ENCODE peak calls at places on chromosomes 16 and 17, in eight cellular contexts. One of them, this sample, is unnamed.

GRCh38 chr17:29078183-29079045 is 35.5 kb downstream of the PIPOX start:
- DNase-seq in MM.1S: no peak
- DNase-seq in GM23248: peak; percentile 47
- DNase-seq in H1: no peak
- DNase-seq in mammary epithelial cell: no peak
- DNase-seq in HCT116: peak; percentile 4
- DNase-seq in endothelial cell of umbilical vein: peak; percentile 14
- DNase-seq in DND-41: no peak
- DNase-seq in this sample: peak; percentile 15

GRCh38 chr16:70586731-70587130 is 59.6 kb upstream of the IL34 start:
- DNase-seq in MM.1S: no peak
- DNase-seq in GM23248: no peak
- DNase-seq in H1: no peak
- DNase-seq in mammary epithelial cell: no peak
- DNase-seq in HCT116: no peak
- DNase-seq in endothelial cell of umbilical vein: no peak
- DNase-seq in DND-41: no peak
- DNase-seq in this sample: no peak

GRCh38 chr17:48128411-48128810 is 20.8 kb downstream of the SNX11 start:
- DNase-seq in MM.1S: no peak
- DNase-seq in GM23248: no peak
- DNase-seq in H1: no peak
- DNase-seq in mammary epithelial cell: no peak
- DNase-seq in HCT116: no peak
- DNase-seq in endothelial cell of umbilical vein: no peak
- DNase-seq in DND-41: no peak
- DNase-seq in this sample: no peak

GRCh38 chr16:15597822-15598647 is 44.9 kb downstream of the MARF1 start:
- DNase-seq in MM.1S: no peak
- DNase-seq in GM23248: no peak
- DNase-seq in H1: no peak
- DNase-seq in mammary epithelial cell: no peak
- DNase-seq in HCT116: no peak
- DNase-seq in endothelial cell of umbilical vein: no peak
- DNase-seq in DND-41: no peak
- DNase-seq in this sample: no peak

GRCh38 chr16:897701-898100 is 73.1 kb downstream of the LMF1 start:
- DNase-seq in MM.1S: no peak
- DNase-seq in GM23248: no peak
- DNase-seq in H1: no peak
- DNase-seq in mammary epithelial cell: no peak
- DNase-seq in HCT116: no peak
- DNase-seq in endothelial cell of umbilical vein: no peak
- DNase-seq in DND-41: no peak
- DNase-seq in this sample: no peak

GRCh38 chr16:67661864-67662652 is 1.3 kb downstream of the PARD6A start:
- DNase-seq in MM.1S: no peak
- DNase-seq in GM23248: no peak
- DNase-seq in H1: no peak
- DNase-seq in mammary epithelial cell: no peak
- DNase-seq in HCT116: no peak
- DNase-seq in endothelial cell of umbilical vein: no peak
- DNase-seq in DND-41: no peak
- DNase-seq in this sample: no peak

GRCh38 chr17:62892870-62893338 is 73.1 kb upstream of the TANC2 start:
- DNase-seq in MM.1S: no peak
- DNase-seq in GM23248: peak; percentile 87
- DNase-seq in H1: no peak
- DNase-seq in mammary epithelial cell: peak; percentile 98
- DNase-seq in HCT116: no peak
- DNase-seq in endothelial cell of umbilical vein: peak; percentile 83
- DNase-seq in DND-41: no peak
- DNase-seq in this sample: peak; percentile 87

GRCh38 chr17:78653382-78653781 is 76.2 kb upstream of the DNAH17 start:
- DNase-seq in MM.1S: no peak
- DNase-seq in GM23248: peak; percentile 59
- DNase-seq in H1: no peak
- DNase-seq in mammary epithelial cell: peak; percentile 20
- DNase-seq in HCT116: no peak
- DNase-seq in endothelial cell of umbilical vein: peak; percentile 16
- DNase-seq in DND-41: no peak
- DNase-seq in this sample: peak; percentile 59

GRCh38 chr17:1002412-1002753 is 5.5 kb downstream of the TIMM22 start:
- DNase-seq in MM.1S: no peak
- DNase-seq in GM23248: peak; percentile 47
- DNase-seq in H1: no peak
- DNase-seq in mammary epithelial cell: no peak
- DNase-seq in HCT116: no peak
- DNase-seq in endothelial cell of umbilical vein: no peak
- DNase-seq in DND-41: no peak
- DNase-seq in this sample: peak; percentile 27

GRCh38 chr16:73420244-73421040 is 372.5 kb upstream of the ZFHX3 start:
- DNase-seq in MM.1S: no peak
- DNase-seq in GM23248: no peak
- DNase-seq in H1: no peak
- DNase-seq in mammary epithelial cell: no peak
- DNase-seq in HCT116: no peak
- DNase-seq in endothelial cell of umbilical vein: no peak
- DNase-seq in DND-41: no peak
- DNase-seq in this sample: peak; percentile 3

GRCh38 chr16:49557070-49557446 is 183.5 kb downstream of the C16orf78 start:
- DNase-seq in MM.1S: no peak
- DNase-seq in GM23248: no peak
- DNase-seq in H1: peak; percentile 43
- DNase-seq in mammary epithelial cell: no peak
- DNase-seq in HCT116: no peak
- DNase-seq in endothelial cell of umbilical vein: no peak
- DNase-seq in DND-41: no peak
- DNase-seq in this sample: no peak

GRCh38 chr17:7634384-7634783 is 4.4 kb downstream of the SHBG start:
- DNase-seq in MM.1S: no peak
- DNase-seq in GM23248: peak; percentile 54
- DNase-seq in H1: no peak
- DNase-seq in mammary epithelial cell: no peak
- DNase-seq in HCT116: no peak
- DNase-seq in endothelial cell of umbilical vein: peak; percentile 51
- DNase-seq in DND-41: peak; percentile 37
- DNase-seq in this sample: no peak

GRCh38 chr17:1095093-1095852 is 84.5 kb downstream of the ABR start:
- DNase-seq in MM.1S: no peak
- DNase-seq in GM23248: no peak
- DNase-seq in H1: no peak
- DNase-seq in mammary epithelial cell: no peak
- DNase-seq in HCT116: no peak
- DNase-seq in endothelial cell of umbilical vein: no peak
- DNase-seq in DND-41: no peak
- DNase-seq in this sample: no peak

GRCh38 chr16:84726670-84727467 is 27.1 kb downstream of the USP10 start:
- DNase-seq in MM.1S: no peak
- DNase-seq in GM23248: no peak
- DNase-seq in H1: no peak
- DNase-seq in mammary epithelial cell: peak; percentile 19
- DNase-seq in HCT116: no peak
- DNase-seq in endothelial cell of umbilical vein: no peak
- DNase-seq in DND-41: no peak
- DNase-seq in this sample: no peak

GRCh38 chr17:49387374-49388289 is 25.6 kb upstream of the ZNF652 start:
- DNase-seq in MM.1S: peak; percentile 54
- DNase-seq in GM23248: no peak
- DNase-seq in H1: no peak
- DNase-seq in mammary epithelial cell: no peak
- DNase-seq in HCT116: no peak
- DNase-seq in endothelial cell of umbilical vein: no peak
- DNase-seq in DND-41: no peak
- DNase-seq in this sample: no peak

GRCh38 chr16:89613101-89613953 is at the start of gene DPEP1:
- DNase-seq in MM.1S: peak; percentile 13
- DNase-seq in GM23248: no peak
- DNase-seq in H1: no peak
- DNase-seq in mammary epithelial cell: no peak
- DNase-seq in HCT116: no peak
- DNase-seq in endothelial cell of umbilical vein: no peak
- DNase-seq in DND-41: peak; percentile 41
- DNase-seq in this sample: no peak

GRCh38 chr17:10652984-10653680 is 4.0 kb downstream of the MYH3 start:
- DNase-seq in MM.1S: no peak
- DNase-seq in GM23248: no peak
- DNase-seq in H1: no peak
- DNase-seq in mammary epithelial cell: no peak
- DNase-seq in HCT116: no peak
- DNase-seq in endothelial cell of umbilical vein: no peak
- DNase-seq in DND-41: no peak
- DNase-seq in this sample: no peak

GRCh38 chr16:77223184-77223583 is 24.0 kb downstream of the SYCE1L start:
- DNase-seq in MM.1S: no peak
- DNase-seq in GM23248: peak; percentile 8
- DNase-seq in H1: no peak
- DNase-seq in mammary epithelial cell: no peak
- DNase-seq in HCT116: no peak
- DNase-seq in endothelial cell of umbilical vein: no peak
- DNase-seq in DND-41: peak; percentile 16
- DNase-seq in this sample: no peak

GRCh38 chr16:73037331-73037745 is 10.6 kb downstream of the ZFHX3 start:
- DNase-seq in MM.1S: peak; percentile 72
- DNase-seq in GM23248: no peak
- DNase-seq in H1: no peak
- DNase-seq in mammary epithelial cell: no peak
- DNase-seq in HCT116: no peak
- DNase-seq in endothelial cell of umbilical vein: no peak
- DNase-seq in DND-41: no peak
- DNase-seq in this sample: no peak

GRCh38 chr16:90078594-90078895 is 1.4 kb upstream of the PRDM7 start:
- DNase-seq in MM.1S: no peak
- DNase-seq in GM23248: no peak
- DNase-seq in H1: no peak
- DNase-seq in mammary epithelial cell: no peak
- DNase-seq in HCT116: no peak
- DNase-seq in endothelial cell of umbilical vein: no peak
- DNase-seq in DND-41: no peak
- DNase-seq in this sample: no peak

GRCh38 chr17:81056352-81056751 is 21.4 kb downstream of the BAIAP2 start:
- DNase-seq in MM.1S: no peak
- DNase-seq in GM23248: no peak
- DNase-seq in H1: no peak
- DNase-seq in mammary epithelial cell: no peak
- DNase-seq in HCT116: no peak
- DNase-seq in endothelial cell of umbilical vein: no peak
- DNase-seq in DND-41: no peak
- DNase-seq in this sample: no peak
- H3K9ac ChIP-seq in MM.1S: no peak overlapping the region
- H3K9ac ChIP-seq in GM23248: no peak overlapping the region
- H3K9ac ChIP-seq in H1: no peak overlapping the region
- H3K9ac ChIP-seq in mammary epithelial cell: no peak overlapping the region
- H3K9ac ChIP-seq in HCT116: peak overlapping the region; percentile 6
- H3K9ac ChIP-seq in endothelial cell of umbilical vein: no peak overlapping the region
- H3K9ac ChIP-seq in DND-41: no peak overlapping the region
- H3K9ac ChIP-seq in this sample: no peak overlapping the region

DNA sequence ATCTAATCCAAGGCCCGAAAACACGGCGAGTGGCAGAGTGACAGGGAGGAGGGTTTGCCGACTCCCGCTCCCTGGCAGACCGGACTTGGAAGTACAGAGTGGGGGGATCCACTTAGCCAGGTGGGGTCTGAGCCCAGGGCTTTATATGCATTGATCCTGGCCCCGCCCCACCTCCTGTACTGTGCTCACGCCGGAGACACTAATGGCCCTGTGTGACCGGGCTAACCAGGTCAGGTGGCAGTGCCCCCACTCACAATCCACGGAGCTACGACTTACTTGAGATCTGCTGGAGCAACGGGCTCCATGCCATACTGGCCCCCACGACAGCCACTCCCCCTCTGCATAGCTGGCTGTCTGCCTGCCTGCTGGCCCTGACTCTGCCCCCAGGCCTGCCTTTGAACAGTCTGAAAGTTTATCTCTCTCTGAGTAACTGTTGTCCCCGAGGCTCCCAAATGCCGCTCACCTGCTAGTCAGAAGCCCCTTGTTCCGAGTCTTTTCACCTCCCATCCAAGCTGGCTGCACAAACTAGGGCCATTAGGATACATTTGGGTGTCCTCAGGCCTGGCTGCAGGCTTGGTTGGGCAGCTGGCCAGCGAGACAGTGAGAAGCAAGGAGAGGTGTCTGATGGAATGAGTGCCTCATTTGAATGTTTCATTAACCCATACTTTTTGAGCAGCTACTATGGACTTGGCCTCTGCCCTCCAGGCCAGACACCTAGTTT is 28.0 kb downstream of the CACNA1G start:
- DNase-seq in MM.1S: no peak
- DNase-seq in GM23248: peak; percentile 11
- DNase-seq in H1: no peak
- DNase-seq in mammary epithelial cell: no peak
- DNase-seq in HCT116: no peak
- DNase-seq in endothelial cell of umbilical vein: peak; percentile 7
- DNase-seq in DND-41: no peak
- DNase-seq in this sample: no peak
- TF ChIP-seq EZH2 in MM.1S: no peak
- TF ChIP-seq EZH2 in GM23248: no peak
- TF ChIP-seq EZH2 in H1: no peak
- TF ChIP-seq EZH2 in mammary epithelial cell: no peak
- TF ChIP-seq EZH2 in HCT116: no peak
- TF ChIP-seq EZH2 in endothelial cell of umbilical vein: no peak
- TF ChIP-seq EZH2 in DND-41: no peak
- TF ChIP-seq EZH2 in this sample: no peak

GRCh38 chr16:25311950-25312349 is 54.3 kb upstream of the ZKSCAN2 start:
- DNase-seq in MM.1S: no peak
- DNase-seq in GM23248: no peak
- DNase-seq in H1: no peak
- DNase-seq in mammary epithelial cell: no peak
- DNase-seq in HCT116: no peak
- DNase-seq in endothelial cell of umbilical vein: no peak
- DNase-seq in DND-41: no peak
- DNase-seq in this sample: no peak

DNA sequence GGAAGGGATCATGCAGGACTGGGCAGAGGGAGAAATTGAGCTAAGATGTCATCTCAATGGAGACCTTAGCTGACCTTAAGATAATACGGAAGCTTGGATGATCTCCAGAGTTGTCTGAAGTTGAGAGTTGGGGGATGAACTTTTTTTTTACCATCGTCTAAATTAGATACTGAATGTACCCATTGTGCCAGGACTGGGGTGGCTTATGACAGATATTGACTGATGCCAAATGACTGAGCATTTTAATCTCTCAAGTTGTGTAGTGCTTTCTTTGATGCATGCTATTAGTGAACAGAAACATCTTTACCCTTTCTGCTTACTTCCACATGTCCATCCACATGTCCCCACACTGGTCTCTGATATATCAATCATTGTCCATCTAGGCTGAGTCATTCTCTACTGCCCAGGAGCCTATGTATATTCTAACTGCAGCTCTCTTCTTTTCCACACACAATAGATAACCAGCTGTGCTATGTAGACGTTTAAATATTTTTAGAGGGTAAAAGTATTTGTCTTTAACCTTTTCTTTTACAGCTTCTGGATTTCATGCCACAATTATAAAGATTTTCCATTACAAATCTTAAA is 60.2 kb upstream of the ZKSCAN2 start:
- DNase-seq in MM.1S: no peak
- DNase-seq in GM23248: no peak
- DNase-seq in H1: no peak
- DNase-seq in mammary epithelial cell: no peak
- DNase-seq in HCT116: no peak
- DNase-seq in endothelial cell of umbilical vein: no peak
- DNase-seq in DND-41: no peak
- DNase-seq in this sample: no peak
- H3K27ac ChIP-seq in MM.1S: no peak overlapping the region
- H3K27ac ChIP-seq in GM23248: no peak overlapping the region
- H3K27ac ChIP-seq in H1: peak overlapping the region; percentile 33
- H3K27ac ChIP-seq in mammary epithelial cell: no peak overlapping the region
- H3K27ac ChIP-seq in HCT116: no peak overlapping the region
- H3K27ac ChIP-seq in endothelial cell of umbilical vein: no peak overlapping the region
- H3K27ac ChIP-seq in DND-41: no peak overlapping the region
- H3K27ac ChIP-seq in this sample: no peak overlapping the region

GRCh38 chr17:17028878-17029535 is 13.2 kb upstream of the MPRIP start:
- DNase-seq in MM.1S: no peak
- DNase-seq in GM23248: no peak
- DNase-seq in H1: no peak
- DNase-seq in mammary epithelial cell: no peak
- DNase-seq in HCT116: no peak
- DNase-seq in endothelial cell of umbilical vein: no peak
- DNase-seq in DND-41: no peak
- DNase-seq in this sample: no peak
- H3K9ac ChIP-seq in MM.1S: no peak overlapping the region
- H3K9ac ChIP-seq in GM23248: peak overlapping the region; percentile 30
- H3K9ac ChIP-seq in H1: no peak overlapping the region
- H3K9ac ChIP-seq in mammary epithelial cell: peak overlapping the region; percentile 63
- H3K9ac ChIP-seq in HCT116: peak overlapping the region; percentile 76
- H3K9ac ChIP-seq in endothelial cell of umbilical vein: no peak overlapping the region
- H3K9ac ChIP-seq in DND-41: no peak overlapping the region
- H3K9ac ChIP-seq in this sample: no peak overlapping the region